ENCODE peak calls at places on chromosomes 16 and 17, in nine cellular contexts. R, B, M, N, E, T, S, Q and X are unnamed samples.

GRCh38 chr17:40872416-40872815 is 5.4 kb upstream of the KRT12 start:
- DNase-seq in R (no peak), B (no peak), M (no peak), N (no peak), E (no peak), T (no peak), S (no peak), Q (no peak), X (no peak)

GRCh38 chr16:17835118-17835949 is 364.6 kb upstream of the XYLT1 start:
- DNase-seq in R (no peak), B (peak), M (peak), N (no peak), E (no peak), T (no peak), S (no peak), Q (no peak), X (no peak)

GRCh38 chr17:45147581-45148182 is 593 bp upstream of the HEXIM1 start:
- DNase-seq in R (peak), B (peak), M (peak), N (peak), E (peak), T (peak), S (peak), Q (no peak), X (no peak)

GRCh38 chr16:57603110-57604024 is 25.1 kb upstream of the ADGRG1 start:
- DNase-seq in R (no peak), B (no peak), M (no peak), N (no peak), E (no peak), T (no peak), S (no peak), Q (no peak), X (no peak)

GRCh38 chr16:48381201-48381600 is 4.0 kb downstream of the SIAH1 start:
- DNase-seq in R (no peak), B (peak), M (no peak), N (no peak), E (no peak), T (no peak), S (no peak), Q (no peak), X (no peak)

GRCh38 chr16:51638338-51639135 is 487.5 kb upstream of the SALL1 start:
- DNase-seq in R (no peak), B (peak), M (peak), N (no peak), E (no peak), T (no peak), S (no peak), Q (no peak), X (no peak)

GRCh38 chr17:40490289-40490853 is 11.1 kb downstream of the TNS4 start:
- DNase-seq in R (no peak), B (peak), M (peak), N (peak), E (peak), T (no peak), S (no peak), Q (no peak), X (no peak)

GRCh38 chr17:4786111-4786491 is at the start of gene VMO1:
- DNase-seq in R (no peak), B (peak), M (peak), N (no peak), E (peak), T (peak), S (no peak), Q (no peak), X (no peak)

GRCh38 chr17:79981090-79981489 is 54.6 kb downstream of the TBC1D16 start:
- DNase-seq in R (no peak), B (no peak), M (no peak), N (no peak), E (no peak), T (no peak), S (no peak), Q (no peak), X (no peak)

GRCh38 chr17:61314368-61315078 is 85.1 kb upstream of the TBX2 start:
- DNase-seq in R (no peak), B (no peak), M (peak), N (no peak), E (peak), T (no peak), S (no peak), Q (no peak), X (no peak)